ENCODE peak calls at places on chromosomes 1 and 21, in four cellular contexts. U is esophagus muscularis mucosa, O is endothelial cell of umbilical vein, S is adrenal gland. F is an unnamed sample.

GRCh38 chr1:22048351-22049192 is 3.9 kb upstream of the CDC42 start:
- DNase-seq in U (no peak), O (no peak), S (peak), F (no peak)

GRCh38 chr1:236090741-236091147 is 25.9 kb upstream of the NID1 start:
- DNase-seq in U (no peak), O (no peak), S (no peak), F (no peak)

GRCh38 chr1:63847308-63847910 is 73.6 kb downstream of the ROR1 start:
- DNase-seq in U (no peak), O (no peak), S (no peak), F (peak)

GRCh38 chr1:62181531-62181930 is 13.1 kb upstream of the L1TD1 start:
- DNase-seq in U (no peak), O (no peak), S (no peak), F (no peak)

GRCh38 chr21:32666258-32666657 is 54.1 kb upstream of the CFAP298 start:
- DNase-seq in U (no peak), O (no peak), S (no peak), F (no peak)

GRCh38 chr1:206662396-206663092 is 22.2 kb upstream of the MAPKAPK2 start:
- DNase-seq in U (no peak), O (no peak), S (no peak), F (no peak)

GRCh38 chr1:243264718-243265117 is 8.9 kb downstream of the SDCCAG8 start:
- DNase-seq in U (no peak), O (peak), S (no peak), F (no peak)

GRCh38 chr1:1001057-1001630 is 1.2 kb upstream of the HES4 start:
- DNase-seq in U (no peak), O (no peak), S (no peak), F (peak)

GRCh38 chr1:36089393-36090121 is 865 bp downstream of the ADPRS start:
- DNase-seq in U (no peak), O (peak), S (peak), F (no peak)

GRCh38 chr1:170664283-170664827 is 424 bp downstream of the PRRX1 start:
- DNase-seq in U (peak), O (peak), S (no peak), F (no peak)

GRCh38 chr1:181768216-181768929 is 285.1 kb downstream of the CACNA1E start:
- DNase-seq in U (no peak), O (no peak), S (no peak), F (no peak)

GRCh38 chr1:21490774-21491482 is 18.3 kb upstream of the ALPL start:
- DNase-seq in U (no peak), O (peak), S (peak), F (peak)

GRCh38 chr1:240511789-240512188 is 100.2 kb downstream of the GREM2 start:
- DNase-seq in U (no peak), O (no peak), S (no peak), F (no peak)

GRCh38 chr1:85975770-85976386 is 180.7 kb downstream of the COL24A1 start:
- DNase-seq in U (no peak), O (no peak), S (no peak), F (no peak)

GRCh38 chr21:19908386-19908785 is 1089.8 kb upstream of the NCAM2 start:
- DNase-seq in U (no peak), O (no peak), S (no peak), F (no peak)

GRCh38 chr1:113168946-113169345 is 95.9 kb downstream of the LRIG2 start:
- DNase-seq in U (no peak), O (no peak), S (no peak), F (no peak)

GRCh38 chr1:12132078-12132477 is 34.7 kb upstream of the TNFRSF1B start:
- DNase-seq in U (no peak), O (no peak), S (no peak), F (no peak)
- TF ChIP-seq POLR2A in U (no peak), O (no peak), S (no peak), F (no peak)

GRCh38 chr1:223700942-223701637 is 11.2 kb upstream of the CAPN2 start:
- DNase-seq in U (no peak), O (peak), S (peak), F (no peak)
- TF ChIP-seq POLR2A in U (no peak), O (peak), S (peak), F (no peak)

GRCh38 chr1:117605811-117606607 is at the start of gene TENT5C:
- DNase-seq in U (peak), O (peak), S (peak), F (peak)

GRCh38 chr1:117608213-117608612 is 2.4 kb downstream of the TENT5C start:
- DNase-seq in U (no peak), O (no peak), S (no peak), F (peak)

GRCh38 chr1:117605164-117605810 is 561 bp upstream of the TENT5C start:
- DNase-seq in U (no peak), O (no peak), S (no peak), F (no peak)

GRCh38 chr1:117607471-117607870 is 1.6 kb downstream of the TENT5C start:
- DNase-seq in U (no peak), O (no peak), S (peak), F (no peak)

GRCh38 chr1:117606608-117607261 is 887 bp downstream of the TENT5C start:
- DNase-seq in U (no peak), O (no peak), S (peak), F (peak)
- TF ChIP-seq POLR2A in U (no peak), O (no peak), S (peak), F (no peak)

DNA sequence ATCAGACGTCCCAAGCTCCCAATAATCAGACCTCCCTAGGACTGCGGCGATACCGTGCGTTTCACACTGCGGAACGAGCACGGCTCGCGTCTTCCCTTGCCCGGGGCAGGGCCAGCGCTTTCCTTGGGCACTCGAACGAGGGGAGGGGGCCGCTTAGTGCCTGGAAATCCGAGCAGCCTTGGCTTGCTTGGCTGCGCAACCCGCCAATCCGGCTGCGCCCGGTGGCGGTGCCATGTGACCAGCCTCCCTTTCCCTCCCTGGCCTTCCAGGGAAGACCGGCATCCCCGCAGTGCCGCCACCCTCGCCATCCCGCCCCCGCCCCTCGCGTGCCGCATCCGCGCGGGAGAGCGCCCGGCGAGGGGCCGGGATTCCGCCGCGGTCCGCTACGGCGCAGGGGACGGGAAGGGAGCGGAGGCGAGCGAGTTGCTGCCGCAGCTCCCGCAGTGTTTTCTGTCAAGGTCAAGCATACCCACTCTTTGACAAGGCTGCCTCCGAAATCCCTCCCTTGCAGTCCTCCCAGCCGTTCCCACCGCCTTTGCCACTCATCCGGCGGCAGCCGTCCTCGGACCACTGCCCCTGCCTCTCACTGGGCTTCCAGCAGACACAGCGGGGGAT is 8.3 kb upstream of the RNF19B start:
- DNase-seq in U (no peak), O (peak), S (peak), F (peak)
- TF ChIP-seq POLR2A in U (no peak), O (peak), S (peak), F (no peak)

DNA sequence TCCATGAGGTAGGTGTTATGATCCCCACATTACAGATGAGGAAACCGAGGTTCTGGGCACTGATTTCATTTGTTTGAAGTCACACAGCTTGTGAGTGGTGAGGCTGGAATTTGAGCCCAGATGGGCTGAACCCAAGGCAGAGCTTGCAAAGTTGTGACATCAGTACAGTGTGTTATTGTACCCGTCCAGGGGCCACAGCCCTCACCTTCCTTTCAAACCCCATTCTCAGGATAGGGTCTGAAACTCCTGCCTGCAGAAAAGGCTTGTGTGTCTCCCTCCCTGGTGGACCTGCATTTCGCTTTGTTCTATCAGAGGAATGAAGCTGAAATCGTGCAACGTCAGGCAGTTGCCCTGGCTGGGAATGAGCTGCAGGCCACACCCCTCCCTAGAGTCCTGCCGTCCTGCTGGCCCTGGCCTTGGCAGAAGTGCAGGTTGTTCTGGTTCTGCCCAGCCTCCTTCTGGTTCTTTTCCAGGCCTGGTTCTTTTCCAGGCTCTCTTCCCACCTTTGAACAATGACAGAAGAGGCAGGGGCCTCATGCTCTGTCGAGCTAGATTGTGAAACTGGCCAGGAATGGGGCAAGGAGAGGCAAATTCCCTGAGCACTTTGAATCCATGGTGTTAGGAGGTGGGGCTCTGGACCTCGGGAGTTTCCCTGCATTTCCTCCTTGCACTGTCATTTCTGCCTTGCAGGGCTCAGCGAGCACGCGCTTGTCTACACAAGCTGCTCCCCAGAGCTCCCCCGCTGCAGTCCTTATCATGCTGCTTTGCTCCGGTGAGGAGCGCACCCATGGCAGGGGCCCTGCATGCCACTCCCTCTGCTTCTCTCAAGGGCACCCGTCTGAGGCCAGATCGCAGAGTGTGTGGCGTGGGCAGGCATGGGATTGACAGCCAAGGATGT is 8.2 kb upstream of the MYOM3 start:
- DNase-seq in U (no peak), O (no peak), S (peak), F (no peak)
- TF ChIP-seq POLR2A in U (no peak), O (no peak), S (no peak), F (no peak)

GRCh38 chr1:109622895-109623294 is 3.3 kb downstream of the AMPD2 start:
- DNase-seq in U (peak), O (no peak), S (no peak), F (no peak)
- TF ChIP-seq POLR2A in U (no peak), O (no peak), S (no peak), F (no peak)

DNA sequence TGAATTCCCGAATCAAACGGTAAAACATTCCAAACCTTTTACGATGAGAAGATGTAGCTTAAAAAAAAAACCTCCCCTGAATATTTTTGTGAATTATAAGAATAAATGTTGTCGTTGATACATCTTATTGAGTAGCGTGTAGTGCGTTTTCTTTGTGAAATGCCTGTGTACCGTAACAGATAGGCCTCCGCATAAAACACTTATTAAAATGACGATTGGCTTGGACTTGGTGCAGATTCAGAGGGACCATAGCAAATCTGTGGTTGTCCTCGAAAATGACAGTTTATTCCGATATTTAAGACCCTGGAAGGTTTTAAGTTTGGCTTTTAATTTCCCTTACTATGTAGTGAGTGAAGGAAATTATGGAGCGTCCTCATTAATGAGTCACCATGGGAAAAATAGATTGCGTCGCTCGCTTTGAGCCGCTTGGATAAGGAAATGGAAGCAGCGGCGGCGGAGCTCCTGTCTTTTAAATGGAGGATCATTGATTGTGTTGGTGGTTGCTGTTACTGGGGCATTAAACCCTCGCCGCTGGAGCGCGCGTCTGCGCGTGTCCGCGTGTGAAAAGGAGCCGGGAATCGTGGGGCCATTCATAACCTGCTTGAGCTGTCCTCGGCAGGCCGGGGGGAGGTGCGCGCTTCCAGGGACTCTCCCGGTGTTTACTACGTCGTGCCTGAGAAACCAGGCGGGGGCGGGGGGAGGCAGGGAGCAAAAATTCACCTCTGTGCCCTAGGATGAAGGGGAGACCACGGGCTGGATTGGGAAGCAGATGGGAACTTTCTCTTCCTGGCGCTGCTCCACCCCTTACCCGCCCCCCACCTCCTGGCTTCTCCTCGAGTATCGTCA is 1.6 kb downstream of the SPEN start:
- DNase-seq in U (peak), O (peak), S (peak), F (peak)
- TF ChIP-seq POLR2A in U (no peak), O (peak), S (peak), F (peak)

GRCh38 chr1:37931493-37932158 is 15.2 kb downstream of the INPP5B start:
- DNase-seq in U (peak), O (peak), S (peak), F (peak)
- TF ChIP-seq POLR2A in U (no peak), O (no peak), S (no peak), F (no peak)

GRCh38 chr1:14412235-14412634 is 186.2 kb upstream of the KAZN start:
- DNase-seq in U (no peak), O (no peak), S (no peak), F (no peak)
- TF ChIP-seq POLR2A in U (no peak), O (no peak), S (no peak), F (no peak)